ENCODE peak calls at places on chromosomes 12 and 14, in six cellular contexts. K is bronchial epithelial cell; N is CD8-positive, alpha-beta memory T cell; J is aorta; F is mesenchymal stem cell; M is CD8-positive, alpha-beta T cell. O is an unnamed sample. For H3K27me3, the result is how much of the 10 kb centered on the place peaks cover.

GRCh38 chr12:75878382-75878720 is 153.2 kb downstream of the PHLDA1 start:
- DNase-seq in K (peak), N (no peak), J (no peak), F (peak), M (no peak), O (peak)

GRCh38 chr14:72013606-72014129 is 81.4 kb downstream of the RGS6 start:
- DNase-seq in K (no peak), N (no peak), J (no peak), F (no peak), M (no peak), O (no peak)

GRCh38 chr12:123431951-123432886 is 4.3 kb downstream of the RILPL2 start:
- DNase-seq in K (peak), N (no peak), J (no peak), F (no peak), M (no peak), O (no peak)

GRCh38 chr12:64729909-64730584 is 29.2 kb downstream of the GNS start:
- DNase-seq in K (no peak), N (peak), J (no peak), F (peak), M (no peak), O (no peak)

GRCh38 chr14:92959189-92959531 is 36.2 kb downstream of the CHGA start:
- DNase-seq in K (no peak), N (no peak), J (peak), F (no peak), M (no peak), O (no peak)

GRCh38 chr12:16756833-16757552 is 151.0 kb upstream of the LMO3 start:
- DNase-seq in K (no peak), N (no peak), J (no peak), F (no peak), M (no peak), O (no peak)

GRCh38 chr14:74919421-74920165 is 3.5 kb downstream of the RPS6KL1 start:
- DNase-seq in K (peak), N (no peak), J (no peak), F (peak), M (no peak), O (no peak)

GRCh38 chr12:21323736-21324135 is 11.0 kb downstream of the SLCO1A2 start:
- DNase-seq in K (no peak), N (no peak), J (no peak), F (no peak), M (no peak), O (no peak)

GRCh38 chr12:88925370-88925915 is 345.2 kb upstream of the KITLG start:
- DNase-seq in K (no peak), N (no peak), J (no peak), F (no peak), M (no peak), O (no peak)

GRCh38 chr14:68284834-68285233 is 465.3 kb downstream of the RAD51B start:
- DNase-seq in K (no peak), N (no peak), J (no peak), F (no peak), M (no peak), O (no peak)

GRCh38 chr12:124857921-124858461 is 5.7 kb downstream of the SCARB1 start:
- DNase-seq in K (no peak), N (no peak), J (no peak), F (no peak), M (no peak), O (no peak)

GRCh38 chr12:54428050-54429013 is 9.3 kb upstream of the ITGA5 start:
- DNase-seq in K (peak), N (no peak), J (peak), F (peak), M (no peak), O (peak)

GRCh38 chr12:61137677-61138380 is 1122.4 kb upstream of the USP15 start:
- DNase-seq in K (no peak), N (no peak), J (no peak), F (no peak), M (no peak), O (no peak)

GRCh38 chr12:78194448-78194847 is 363.8 kb downstream of the NAV3 start:
- DNase-seq in K (peak), N (no peak), J (no peak), F (peak), M (no peak), O (peak)

GRCh38 chr12:108236366-108236765 is 102.7 kb downstream of the CMKLR1 start:
- DNase-seq in K (no peak), N (no peak), J (no peak), F (no peak), M (no peak), O (no peak)

GRCh38 chr12:108235231-108235959 is 103.7 kb downstream of the CMKLR1 start:
- DNase-seq in K (no peak), N (no peak), J (no peak), F (no peak), M (no peak), O (no peak)

GRCh38 chr12:108238474-108238873 is 100.6 kb downstream of the CMKLR1 start:
- DNase-seq in K (no peak), N (no peak), J (no peak), F (no peak), M (no peak), O (no peak)

GRCh38 chr12:108239378-108239777 is 99.7 kb downstream of the CMKLR1 start:
- DNase-seq in K (no peak), N (no peak), J (no peak), F (no peak), M (no peak), O (no peak)

GRCh38 chr12:108237272-108237671 is 101.8 kb downstream of the CMKLR1 start:
- DNase-seq in K (no peak), N (no peak), J (no peak), F (no peak), M (no peak), O (no peak)
- H3K27me3 ChIP-seq in K (under half), N (under half), J (under half), F (under half), M (under half), O (under half)

GRCh38 chr14:50039734-50040400 is 76.5 kb downstream of the VCPKMT start:
- DNase-seq in K (peak), N (no peak), J (peak), F (peak), M (no peak), O (peak)

GRCh38 chr14:50039120-50039517 is 77.3 kb downstream of the VCPKMT start:
- DNase-seq in K (no peak), N (no peak), J (no peak), F (no peak), M (no peak), O (no peak)

GRCh38 chr14:50040401-50040775 is 76.0 kb downstream of the VCPKMT start:
- DNase-seq in K (peak), N (peak), J (no peak), F (peak), M (no peak), O (peak)

GRCh38 chr14:50041980-50042379 is 74.4 kb downstream of the VCPKMT start:
- DNase-seq in K (no peak), N (no peak), J (no peak), F (no peak), M (no peak), O (no peak)

GRCh38 chr14:50040905-50041465 is 75.4 kb downstream of the VCPKMT start:
- DNase-seq in K (no peak), N (no peak), J (no peak), F (no peak), M (no peak), O (no peak)
- H3K4me3 ChIP-seq in K (no peak), N (peak), J (no peak), F (no peak), M (peak), O (no peak)

DNA sequence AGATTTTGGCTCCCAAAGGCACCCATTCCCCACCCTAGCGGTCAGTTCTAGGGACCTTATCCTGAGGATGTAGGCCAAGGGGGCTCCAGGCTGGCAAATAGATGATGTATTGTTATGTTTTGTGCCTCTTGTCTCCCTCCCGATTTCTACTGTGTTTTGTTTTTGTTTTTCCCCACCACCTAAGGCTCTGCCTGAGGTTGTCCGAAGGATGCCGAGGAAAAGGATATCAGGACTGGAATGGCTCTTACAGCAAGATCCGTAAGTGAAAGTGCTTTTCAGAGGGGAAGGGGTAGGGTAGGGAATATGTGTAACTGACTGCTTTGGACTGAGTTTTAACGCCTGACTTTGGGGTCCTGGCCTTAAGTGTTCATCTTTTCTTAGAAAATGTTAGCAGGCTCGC is 6.6 kb downstream of the FOXG1 start:
- DNase-seq in K (no peak), N (no peak), J (no peak), F (no peak), M (no peak), O (no peak)
- H3K27me3 ChIP-seq in K (half or more), N (under half), J (under half), F (half or more), M (under half), O (under half)

GRCh38 chr14:94600148-94600545 is 12.0 kb upstream of the SERPINA3 start:
- DNase-seq in K (no peak), N (no peak), J (no peak), F (no peak), M (no peak), O (no peak)
- H3K4me3 ChIP-seq in K (no peak), N (no peak), J (no peak), F (no peak), M (no peak), O (no peak)

GRCh38 chr14:36665887-36666415 is 4.3 kb downstream of the PAX9 start:
- DNase-seq in K (no peak), N (no peak), J (no peak), F (no peak), M (no peak), O (no peak)
- H3K27me3 ChIP-seq in K (under half), N (under half), J (under half), F (half or more), M (under half), O (half or more)

GRCh38 chr12:24928131-24928530 is 20.8 kb downstream of the BCAT1 start:
- DNase-seq in K (no peak), N (no peak), J (no peak), F (no peak), M (no peak), O (no peak)
- H3K4me3 ChIP-seq in K (no peak), N (no peak), J (no peak), F (no peak), M (no peak), O (no peak)

DNA sequence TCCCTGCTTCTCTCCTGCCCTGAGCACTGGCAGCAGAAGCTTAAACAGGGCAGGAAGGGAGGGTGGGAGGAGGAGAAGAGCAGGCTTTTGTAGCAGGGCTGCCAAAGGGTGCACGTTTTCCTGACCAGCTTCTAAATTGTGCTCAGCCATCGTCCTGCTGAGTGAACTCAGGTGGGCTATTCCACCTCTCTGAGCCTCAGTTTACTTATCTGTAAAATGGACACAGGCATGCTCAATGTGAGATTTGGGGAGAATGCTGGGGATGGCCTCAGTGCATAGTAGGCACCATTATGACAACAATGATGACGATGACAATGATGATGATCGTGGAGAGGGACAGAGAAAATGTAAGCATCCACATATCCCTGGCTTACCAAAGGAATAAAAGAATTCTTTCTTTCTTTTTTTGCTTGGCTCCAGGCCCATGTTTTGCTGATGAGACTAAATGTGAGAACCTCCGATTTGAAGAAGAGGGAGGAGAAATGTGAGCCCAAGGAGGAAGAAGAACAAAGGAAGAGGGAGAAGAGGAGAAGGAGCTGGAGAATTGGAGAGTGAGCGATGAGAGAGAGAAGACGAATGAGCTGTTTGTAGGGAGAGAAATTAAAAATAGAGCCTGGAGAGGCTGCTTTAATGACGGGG is 105.5 kb upstream of the MYL2 start:
- DNase-seq in K (no peak), N (no peak), J (no peak), F (no peak), M (no peak), O (no peak)
- H3K27me3 ChIP-seq in K (under half), N (under half), J (under half), F (half or more), M (under half), O (under half)

DNA sequence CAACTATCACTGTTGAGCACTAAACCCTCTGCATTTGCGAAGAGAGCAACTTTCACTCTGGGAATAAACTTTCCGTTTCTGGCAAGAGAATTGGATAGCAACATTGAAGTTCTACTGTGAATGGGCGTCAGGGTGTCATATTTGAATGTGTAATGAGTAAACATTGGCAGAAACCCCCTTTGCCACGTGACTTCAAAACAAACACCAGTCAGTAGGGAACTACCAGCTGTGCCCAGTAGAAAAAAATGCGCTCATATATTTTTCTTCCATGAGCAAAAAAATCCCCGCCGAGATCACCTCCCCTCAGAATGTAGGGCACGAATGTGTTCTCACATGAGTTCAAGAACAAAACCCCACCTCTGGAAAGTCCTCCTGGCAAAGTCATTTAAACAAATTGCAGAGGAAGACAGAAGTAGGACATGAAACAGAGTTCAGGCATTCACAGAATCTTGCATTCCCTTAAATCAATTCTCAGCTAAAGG is 80.6 kb downstream of the BTG1 start:
- DNase-seq in K (peak), N (peak), J (no peak), F (peak), M (no peak), O (no peak)
- H3K4me3 ChIP-seq in K (no peak), N (no peak), J (no peak), F (no peak), M (no peak), O (no peak)

DNA sequence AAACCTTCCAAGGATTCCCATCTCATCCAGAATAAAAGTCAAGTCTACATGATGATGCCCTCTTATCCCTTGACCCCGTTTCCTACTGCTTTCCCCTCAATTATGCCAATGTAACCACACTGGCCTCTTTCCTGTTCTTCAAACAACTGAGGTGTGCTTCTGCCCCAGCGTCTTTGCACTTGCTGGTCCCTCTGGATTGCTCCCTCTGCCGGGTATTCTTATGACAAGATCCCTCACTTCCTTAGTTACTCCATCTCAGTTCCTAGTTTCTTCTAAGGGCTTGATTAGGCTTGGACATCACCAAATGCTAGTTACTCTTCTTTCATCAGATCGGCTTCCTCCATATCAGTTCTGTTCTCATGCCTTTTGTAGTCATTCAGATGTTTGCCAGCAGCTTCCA is 32.7 kb upstream of the PELI2 start:
- DNase-seq in K (no peak), N (no peak), J (no peak), F (no peak), M (no peak), O (no peak)
- H3K27me3 ChIP-seq in K (under half), N (under half), J (under half), F (under half), M (under half), O (under half)

O was measured in brain microvascular endothelial cell.